ENCODE peak calls at places on chromosomes 11 and 22, in four cellular contexts. E is NCI-H524 treated with DMSO at 0.1 percent for 48 hours; O is activated effector memory CD4-positive, alpha-beta T cell treated with Interleukin-2 at 50 U/mL for 16 hours; H is heart left ventricle. Q is an unnamed sample.
A peak's percentile ranks its signal among the peaks of the same experiment; 100 is the strongest.

GRCh38 chr11:69080361-69080973 is 31.7 kb downstream of the TPCN2 start:
- DNase-seq in E (no peak), O (peak; percentile 50), H (no peak), Q (no peak)

GRCh38 chr11:36211735-36212430 is 77.3 kb downstream of the COMMD9 start:
- DNase-seq in E (no peak), O (no peak), H (no peak), Q (no peak)

GRCh38 chr11:118912742-118913410 is 12.8 kb downstream of the BCL9L start:
- DNase-seq in E (no peak), O (no peak), H (no peak), Q (no peak)

GRCh38 chr11:92311616-92312449 is 87.2 kb downstream of the FAT3 start:
- DNase-seq in E (no peak), O (no peak), H (no peak), Q (no peak)

GRCh38 chr11:31870609-31871309 is 59.6 kb upstream of the PAX6 start:
- DNase-seq in E (no peak), O (no peak), H (peak; percentile 36), Q (no peak)

GRCh38 chr11:38824573-38824972 is 2226.5 kb upstream of the RAG2 start:
- DNase-seq in E (no peak), O (no peak), H (no peak), Q (no peak)

GRCh38 chr22:39721456-39722325 is 151.1 kb downstream of the CACNA1I start:
- DNase-seq in E (no peak), O (no peak), H (no peak), Q (no peak)

GRCh38 chr22:34812631-34813030 is 253.3 kb upstream of the ISX start:
- DNase-seq in E (no peak), O (no peak), H (no peak), Q (no peak)